ENCODE peak calls at places on chromosome 14, in eight cellular contexts. One of them, this sample, is unnamed.

GRCh38 chr14:31414190-31414833 is 6.0 kb downstream of the HEATR5A start:
- DNase-seq in tibial artery: no peak
- DNase-seq in astrocyte of the spinal cord: no peak
- DNase-seq in neural crest cell: no peak
- DNase-seq in hepatocyte: no peak
- DNase-seq in endodermal cell: no peak
- DNase-seq in brain microvascular endothelial cell: no peak
- DNase-seq in WTC11: no peak
- DNase-seq in this sample: no peak

GRCh38 chr14:97970222-97970621 is 1173.0 kb downstream of the VRK1 start:
- DNase-seq in WTC11: no peak
- DNase-seq in astrocyte of the spinal cord: no peak
- DNase-seq in hepatocyte: no peak
- DNase-seq in neural crest cell: no peak
- DNase-seq in brain microvascular endothelial cell: no peak
- DNase-seq in endodermal cell: no peak
- DNase-seq in tibial artery: no peak
- DNase-seq in this sample: no peak

GRCh38 chr14:64053694-64054669 is 201.2 kb downstream of the SYNE2 start:
- DNase-seq in endodermal cell: no peak
- DNase-seq in astrocyte of the spinal cord: peak; percentile 22
- DNase-seq in WTC11: no peak
- DNase-seq in hepatocyte: no peak
- DNase-seq in neural crest cell: no peak
- DNase-seq in tibial artery: no peak
- DNase-seq in brain microvascular endothelial cell: peak; percentile 53
- DNase-seq in this sample: no peak

GRCh38 chr14:100540926-100541620 is 46.1 kb downstream of the BEGAIN start:
- DNase-seq in tibial artery: no peak
- DNase-seq in hepatocyte: no peak
- DNase-seq in endodermal cell: no peak
- DNase-seq in WTC11: no peak
- DNase-seq in neural crest cell: no peak
- DNase-seq in brain microvascular endothelial cell: no peak
- DNase-seq in astrocyte of the spinal cord: no peak
- DNase-seq in this sample: no peak

GRCh38 chr14:32224731-32225377 is 21.8 kb upstream of the RNU6-8 start:
- DNase-seq in brain microvascular endothelial cell: peak; percentile 54
- DNase-seq in neural crest cell: no peak
- DNase-seq in endodermal cell: peak; percentile 65
- DNase-seq in tibial artery: no peak
- DNase-seq in astrocyte of the spinal cord: peak; percentile 77
- DNase-seq in hepatocyte: peak; percentile 81
- DNase-seq in WTC11: peak; percentile 12
- DNase-seq in this sample: peak; percentile 51

GRCh38 chr14:91250912-91251311 is 6.4 kb upstream of the GPR68 start:
- DNase-seq in neural crest cell: no peak
- DNase-seq in astrocyte of the spinal cord: no peak
- DNase-seq in hepatocyte: no peak
- DNase-seq in tibial artery: no peak
- DNase-seq in brain microvascular endothelial cell: no peak
- DNase-seq in WTC11: no peak
- DNase-seq in endodermal cell: no peak
- DNase-seq in this sample: no peak

GRCh38 chr14:101556566-101557320 is 4.6 kb upstream of the DIO3 start:
- DNase-seq in endodermal cell: no peak
- DNase-seq in tibial artery: no peak
- DNase-seq in brain microvascular endothelial cell: no peak
- DNase-seq in neural crest cell: no peak
- DNase-seq in hepatocyte: no peak
- DNase-seq in astrocyte of the spinal cord: no peak
- DNase-seq in WTC11: no peak
- DNase-seq in this sample: no peak

GRCh38 chr14:70660967-70661871 is 19.5 kb downstream of the TTC9 start:
- DNase-seq in tibial artery: no peak
- DNase-seq in hepatocyte: no peak
- DNase-seq in astrocyte of the spinal cord: no peak
- DNase-seq in endodermal cell: no peak
- DNase-seq in brain microvascular endothelial cell: no peak
- DNase-seq in WTC11: no peak
- DNase-seq in neural crest cell: no peak
- DNase-seq in this sample: no peak

GRCh38 chr14:23060536-23061260 is 3.4 kb upstream of the CDH24 start:
- DNase-seq in brain microvascular endothelial cell: no peak
- DNase-seq in tibial artery: no peak
- DNase-seq in astrocyte of the spinal cord: no peak
- DNase-seq in endodermal cell: no peak
- DNase-seq in neural crest cell: no peak
- DNase-seq in WTC11: no peak
- DNase-seq in hepatocyte: no peak
- DNase-seq in this sample: no peak

GRCh38 chr14:45893127-45893526 is 640.1 kb upstream of the MIS18BP1 start:
- DNase-seq in astrocyte of the spinal cord: no peak
- DNase-seq in endodermal cell: no peak
- DNase-seq in WTC11: no peak
- DNase-seq in tibial artery: no peak
- DNase-seq in neural crest cell: no peak
- DNase-seq in hepatocyte: no peak
- DNase-seq in brain microvascular endothelial cell: no peak
- DNase-seq in this sample: no peak

GRCh38 chr14:61581955-61582615 is 113.2 kb upstream of the HIF1A start:
- DNase-seq in hepatocyte: no peak
- DNase-seq in neural crest cell: no peak
- DNase-seq in endodermal cell: peak; percentile 45
- DNase-seq in WTC11: no peak
- DNase-seq in brain microvascular endothelial cell: no peak
- DNase-seq in astrocyte of the spinal cord: peak; percentile 45
- DNase-seq in tibial artery: no peak
- DNase-seq in this sample: no peak

GRCh38 chr14:53836546-53836945 is 120.1 kb downstream of the BMP4 start:
- DNase-seq in brain microvascular endothelial cell: no peak
- DNase-seq in endodermal cell: no peak
- DNase-seq in WTC11: no peak
- DNase-seq in hepatocyte: no peak
- DNase-seq in neural crest cell: no peak
- DNase-seq in tibial artery: no peak
- DNase-seq in astrocyte of the spinal cord: no peak
- DNase-seq in this sample: no peak

GRCh38 chr14:92917041-92917940 is 5.7 kb upstream of the CHGA start:
- DNase-seq in tibial artery: no peak
- DNase-seq in WTC11: no peak
- DNase-seq in hepatocyte: no peak
- DNase-seq in neural crest cell: no peak
- DNase-seq in astrocyte of the spinal cord: no peak
- DNase-seq in endodermal cell: no peak
- DNase-seq in brain microvascular endothelial cell: no peak
- DNase-seq in this sample: no peak

DNA sequence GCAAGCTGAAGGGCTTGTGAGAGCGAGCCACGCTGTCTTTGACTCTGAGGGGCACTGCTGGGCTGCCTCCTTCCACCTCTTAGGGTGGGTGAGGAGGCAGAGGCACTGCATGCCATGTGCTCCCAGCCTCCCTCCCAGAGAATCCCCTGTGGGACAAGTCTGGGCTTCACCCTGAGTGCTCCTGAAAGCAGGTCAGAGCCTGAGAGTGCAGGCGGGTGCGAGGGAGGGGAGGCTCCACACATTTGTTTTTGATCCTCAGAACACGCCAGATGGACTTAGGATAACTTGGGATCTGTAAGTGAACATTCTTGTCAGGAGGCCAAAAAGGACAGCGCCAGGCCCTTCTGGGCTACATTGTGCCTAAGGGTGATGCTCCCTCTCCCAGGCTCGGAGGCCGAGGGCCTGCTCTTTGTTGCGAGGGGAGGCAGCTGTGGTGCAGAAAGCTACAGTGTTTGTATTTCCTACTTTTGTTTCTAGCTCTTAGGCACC is 155.4 kb downstream of the TMX1 start:
- DNase-seq in astrocyte of the spinal cord: peak; percentile 74
- DNase-seq in endodermal cell: peak; percentile 64
- DNase-seq in brain microvascular endothelial cell: peak; percentile 79
- DNase-seq in WTC11: peak; percentile 12
- DNase-seq in tibial artery: no peak
- DNase-seq in hepatocyte: peak; percentile 31
- DNase-seq in neural crest cell: peak; percentile 29
- DNase-seq in this sample: peak; percentile 66
- TF ChIP-seq CTCF in astrocyte of the spinal cord: no peak
- TF ChIP-seq CTCF in endodermal cell: no peak
- TF ChIP-seq CTCF in brain microvascular endothelial cell: peak; percentile 31
- TF ChIP-seq CTCF in WTC11: no peak
- TF ChIP-seq CTCF in tibial artery: no peak
- TF ChIP-seq CTCF in hepatocyte: no peak
- TF ChIP-seq CTCF in neural crest cell: no peak
- TF ChIP-seq CTCF in this sample: no peak

GRCh38 chr14:106044515-106044914 is 518.1 kb downstream of the TMEM121 start:
- DNase-seq in astrocyte of the spinal cord: no peak
- DNase-seq in WTC11: no peak
- DNase-seq in tibial artery: no peak
- DNase-seq in endodermal cell: no peak
- DNase-seq in hepatocyte: no peak
- DNase-seq in brain microvascular endothelial cell: no peak
- DNase-seq in neural crest cell: no peak
- DNase-seq in this sample: no peak

GRCh38 chr14:106039400-106039799 is 513.0 kb downstream of the TMEM121 start:
- DNase-seq in hepatocyte: no peak
- DNase-seq in tibial artery: no peak
- DNase-seq in WTC11: no peak
- DNase-seq in astrocyte of the spinal cord: no peak
- DNase-seq in endodermal cell: no peak
- DNase-seq in brain microvascular endothelial cell: no peak
- DNase-seq in neural crest cell: no peak
- DNase-seq in this sample: no peak

GRCh38 chr14:106044949-106045596 is 518.7 kb downstream of the TMEM121 start:
- DNase-seq in endodermal cell: peak; percentile 51
- DNase-seq in hepatocyte: no peak
- DNase-seq in WTC11: no peak
- DNase-seq in neural crest cell: no peak
- DNase-seq in astrocyte of the spinal cord: no peak
- DNase-seq in brain microvascular endothelial cell: no peak
- DNase-seq in tibial artery: peak; percentile 25
- DNase-seq in this sample: no peak
- TF ChIP-seq CTCF in endodermal cell: peak; percentile 35
- TF ChIP-seq CTCF in hepatocyte: no peak
- TF ChIP-seq CTCF in WTC11: no peak
- TF ChIP-seq CTCF in neural crest cell: no peak
- TF ChIP-seq CTCF in astrocyte of the spinal cord: no peak
- TF ChIP-seq CTCF in brain microvascular endothelial cell: peak; percentile 14
- TF ChIP-seq CTCF in tibial artery: peak; percentile 15
- TF ChIP-seq CTCF in this sample: no peak

DNA sequence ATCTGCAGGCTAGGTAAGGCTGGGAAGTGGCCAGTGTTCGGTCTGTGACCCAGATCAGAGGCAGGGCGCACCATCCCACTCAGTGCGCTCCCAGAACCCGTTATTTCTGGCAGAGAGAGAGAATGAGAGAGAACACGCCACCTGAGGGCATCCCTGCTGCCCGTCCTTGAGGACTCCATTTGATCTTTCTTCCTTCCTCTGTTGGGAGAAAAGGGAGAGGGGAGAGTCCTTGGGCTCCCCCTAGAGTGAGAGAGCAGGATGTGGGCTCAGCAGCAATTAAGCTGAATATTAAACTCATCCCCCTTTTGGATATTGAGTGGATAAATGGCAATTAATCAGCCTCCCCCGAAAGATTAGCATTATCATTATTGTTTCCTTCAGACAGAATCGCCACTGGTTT is 70.6 kb downstream of the IFT43 start:
- DNase-seq in hepatocyte: no peak
- DNase-seq in astrocyte of the spinal cord: no peak
- DNase-seq in neural crest cell: no peak
- DNase-seq in brain microvascular endothelial cell: peak; percentile 9
- DNase-seq in tibial artery: no peak
- DNase-seq in endodermal cell: no peak
- DNase-seq in WTC11: peak; percentile 21
- DNase-seq in this sample: no peak
- TF ChIP-seq CTCF in hepatocyte: no peak
- TF ChIP-seq CTCF in astrocyte of the spinal cord: peak; percentile 64
- TF ChIP-seq CTCF in neural crest cell: peak; percentile 33
- TF ChIP-seq CTCF in brain microvascular endothelial cell: peak; percentile 71
- TF ChIP-seq CTCF in tibial artery: no peak
- TF ChIP-seq CTCF in endodermal cell: peak; percentile 74
- TF ChIP-seq CTCF in WTC11: no peak
- TF ChIP-seq CTCF in this sample: peak; percentile 23

GRCh38 chr14:89013098-89013504 is 188.7 kb downstream of the TTC8 start:
- DNase-seq in neural crest cell: no peak
- DNase-seq in tibial artery: no peak
- DNase-seq in hepatocyte: peak; percentile 70
- DNase-seq in brain microvascular endothelial cell: peak; percentile 18
- DNase-seq in astrocyte of the spinal cord: peak; percentile 20
- DNase-seq in WTC11: peak; percentile 68
- DNase-seq in endodermal cell: peak; percentile 84
- DNase-seq in this sample: no peak

GRCh38 chr14:89014570-89014847 is 190.1 kb downstream of the TTC8 start:
- DNase-seq in astrocyte of the spinal cord: no peak
- DNase-seq in WTC11: no peak
- DNase-seq in tibial artery: no peak
- DNase-seq in endodermal cell: no peak
- DNase-seq in neural crest cell: no peak
- DNase-seq in hepatocyte: no peak
- DNase-seq in brain microvascular endothelial cell: no peak
- DNase-seq in this sample: no peak

GRCh38 chr14:89013698-89014569 is 189.5 kb downstream of the TTC8 start:
- DNase-seq in WTC11: no peak
- DNase-seq in astrocyte of the spinal cord: no peak
- DNase-seq in hepatocyte: no peak
- DNase-seq in tibial artery: no peak
- DNase-seq in brain microvascular endothelial cell: no peak
- DNase-seq in neural crest cell: no peak
- DNase-seq in endodermal cell: no peak
- DNase-seq in this sample: no peak

GRCh38 chr14:89017417-89017816 is 193.0 kb downstream of the TTC8 start:
- DNase-seq in neural crest cell: no peak
- DNase-seq in endodermal cell: no peak
- DNase-seq in tibial artery: no peak
- DNase-seq in hepatocyte: no peak
- DNase-seq in WTC11: no peak
- DNase-seq in brain microvascular endothelial cell: no peak
- DNase-seq in astrocyte of the spinal cord: no peak
- DNase-seq in this sample: no peak

GRCh38 chr14:89015016-89015415 is 190.6 kb downstream of the TTC8 start:
- DNase-seq in neural crest cell: no peak
- DNase-seq in brain microvascular endothelial cell: no peak
- DNase-seq in endodermal cell: no peak
- DNase-seq in WTC11: no peak
- DNase-seq in hepatocyte: no peak
- DNase-seq in tibial artery: no peak
- DNase-seq in astrocyte of the spinal cord: no peak
- DNase-seq in this sample: no peak
- TF ChIP-seq CTCF in neural crest cell: peak; percentile 14
- TF ChIP-seq CTCF in brain microvascular endothelial cell: peak; percentile 54
- TF ChIP-seq CTCF in endodermal cell: peak; percentile 41
- TF ChIP-seq CTCF in WTC11: no peak
- TF ChIP-seq CTCF in hepatocyte: no peak
- TF ChIP-seq CTCF in tibial artery: no peak
- TF ChIP-seq CTCF in astrocyte of the spinal cord: peak; percentile 21
- TF ChIP-seq CTCF in this sample: no peak

DNA sequence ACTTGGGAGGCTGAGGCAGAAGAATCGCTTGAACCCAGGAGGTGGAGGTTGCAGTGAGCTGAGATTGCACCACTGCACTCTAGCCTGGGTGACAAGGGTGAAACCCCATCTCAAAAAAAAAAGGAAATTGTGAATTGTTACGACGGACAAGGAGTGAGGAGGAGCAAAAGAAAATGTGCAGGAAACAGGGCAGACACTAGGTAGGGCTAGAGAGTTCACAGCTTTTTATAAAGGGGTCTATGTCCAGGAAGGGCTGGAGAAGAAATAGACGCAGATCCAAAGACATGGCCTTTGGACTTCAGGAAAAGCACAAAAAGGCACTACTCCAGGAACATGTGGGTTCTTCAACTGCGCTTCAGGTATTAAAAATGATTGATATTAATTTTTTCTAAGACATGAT is 34.4 kb downstream of the ATG14 start:
- DNase-seq in brain microvascular endothelial cell: no peak
- DNase-seq in endodermal cell: no peak
- DNase-seq in neural crest cell: no peak
- DNase-seq in tibial artery: no peak
- DNase-seq in astrocyte of the spinal cord: no peak
- DNase-seq in hepatocyte: no peak
- DNase-seq in WTC11: no peak
- DNase-seq in this sample: no peak
- TF ChIP-seq CTCF in brain microvascular endothelial cell: peak; percentile 24
- TF ChIP-seq CTCF in endodermal cell: peak; percentile 53
- TF ChIP-seq CTCF in neural crest cell: no peak
- TF ChIP-seq CTCF in tibial artery: no peak
- TF ChIP-seq CTCF in astrocyte of the spinal cord: no peak
- TF ChIP-seq CTCF in hepatocyte: no peak
- TF ChIP-seq CTCF in WTC11: no peak
- TF ChIP-seq CTCF in this sample: no peak